ENCODE peak calls at places on chromosomes 11 and 22, in ten cellular contexts. B is SK-N-SH, T is GM12891, I is Panc1, G is HCT116, N is prostate gland, M is spleen, H is HL-60, C is GM12892, A is GM23338. W is an unnamed sample.

GRCh38 chr11:93526691-93527583 is 16.3 kb downstream of the SMCO4 start:
- DNase-seq in A (no peak), N (no peak), M (no peak), B (no peak), C (no peak), T (no peak), G (no peak), I (no peak), H (no peak), W (no peak)

GRCh38 chr11:92022499-92022898 is 202.1 kb upstream of the FAT3 start:
- DNase-seq in H (no peak), A (no peak), C (no peak), G (no peak), B (no peak), N (no peak), T (no peak), M (no peak), I (no peak), W (no peak)

GRCh38 chr11:40513281-40513680 is 946.2 kb downstream of the LRRC4C start:
- DNase-seq in G (no peak), I (no peak), C (no peak), N (no peak), H (no peak), A (no peak), T (no peak), M (no peak), B (no peak), W (no peak)

GRCh38 chr11:6660712-6661111 is 5.1 kb upstream of the DCHS1 start:
- DNase-seq in H (no peak), G (no peak), T (no peak), I (no peak), C (no peak), B (no peak), M (no peak), N (no peak), A (no peak), W (no peak)

GRCh38 chr11:2096001-2096918 is 42.9 kb downstream of the IGF2 start:
- DNase-seq in H (no peak), A (no peak), T (no peak), M (peak), N (no peak), I (no peak), C (no peak), B (no peak), G (no peak), W (no peak)

GRCh38 chr11:109960831-109961230 is 132.4 kb upstream of the ZC3H12C start:
- DNase-seq in H (no peak), I (no peak), B (no peak), M (no peak), T (no peak), A (peak), N (no peak), C (no peak), G (no peak), W (no peak)

GRCh38 chr22:42270178-42270511 is 308 bp downstream of the TCF20 start:
- DNase-seq in C (no peak), B (no peak), G (peak), H (peak), T (no peak), N (no peak), I (no peak), A (peak), M (no peak), W (no peak)

GRCh38 chr11:118657709-118658108 is 21.7 kb downstream of the TREH start:
- DNase-seq in G (no peak), M (peak), A (no peak), T (no peak), B (no peak), H (no peak), C (no peak), I (no peak), N (no peak), W (no peak)

GRCh38 chr11:60870733-60871377 is 3.5 kb downstream of the ZP1 start:
- DNase-seq in C (no peak), G (no peak), T (no peak), A (no peak), H (no peak), I (no peak), N (no peak), M (peak), B (no peak), W (no peak)

GRCh38 chr11:2581151-2581930 is 118.5 kb downstream of the KCNQ1OT1 start:
- DNase-seq in N (no peak), A (no peak), M (peak), T (no peak), H (no peak), B (peak), G (no peak), I (no peak), C (peak), W (peak)

GRCh38 chr11:119100960-119101349 is 698 bp downstream of the DPAGT1 start:
- DNase-seq in M (peak), G (no peak), B (no peak), I (no peak), A (peak), N (no peak), H (no peak), C (no peak), T (no peak), W (no peak)

GRCh38 chr22:36110306-36110791 is 50.2 kb downstream of the APOL3 start:
- DNase-seq in G (no peak), B (no peak), H (no peak), M (no peak), A (peak), N (no peak), C (no peak), T (no peak), I (no peak), W (no peak)

GRCh38 chr11:67523556-67524479 is 572 bp upstream of the CABP2 start:
- DNase-seq in N (no peak), C (no peak), M (peak), H (no peak), T (no peak), A (no peak), I (no peak), G (no peak), B (no peak), W (no peak)

GRCh38 chr11:7651700-7652099 is 21.6 kb downstream of the CYB5R2 start:
- DNase-seq in H (no peak), A (no peak), G (no peak), N (no peak), C (no peak), B (no peak), M (no peak), I (no peak), T (no peak), W (no peak)

GRCh38 chr11:86062719-86063118 is 6.2 kb downstream of the PICALM start:
- DNase-seq in M (no peak), B (no peak), A (peak), C (no peak), I (no peak), N (no peak), H (no peak), G (no peak), T (no peak), W (no peak)

GRCh38 chr11:15091175-15091574 is 17.8 kb downstream of the CALCB start:
- DNase-seq in H (no peak), B (no peak), C (no peak), N (no peak), G (no peak), A (no peak), T (no peak), I (no peak), M (no peak), W (no peak)

GRCh38 chr11:61126266-61126665 is 24.0 kb downstream of the CD5 start:
- DNase-seq in A (no peak), H (no peak), G (no peak), B (peak), N (no peak), C (no peak), M (no peak), I (no peak), T (no peak), W (no peak)

GRCh38 chr11:64859542-64860414 is 15.3 kb upstream of the CDC42BPG start:
- DNase-seq in M (peak), A (no peak), G (no peak), N (no peak), H (peak), B (no peak), I (no peak), T (peak), C (peak), W (no peak)

GRCh38 chr11:27234043-27234668 is 128.9 kb downstream of the CCDC34 start:
- DNase-seq in A (no peak), B (no peak), I (no peak), G (no peak), C (peak), N (no peak), M (peak), T (peak), H (peak), W (no peak)

GRCh38 chr22:44289429-44290171 is 23.2 kb downstream of the SHISAL1 start:
- DNase-seq in H (no peak), B (peak), M (no peak), A (no peak), I (no peak), T (no peak), C (no peak), N (no peak), G (no peak), W (no peak)

GRCh38 chr11:57342702-57343101 is 4.5 kb downstream of the P2RX3 start:
- DNase-seq in C (no peak), T (no peak), M (peak), I (no peak), H (no peak), A (no peak), G (no peak), N (no peak), B (no peak), W (no peak)

GRCh38 chr11:125315088-125315740 is 150.7 kb downstream of the PKNOX2 start:
- DNase-seq in B (peak), T (no peak), G (no peak), H (no peak), N (no peak), A (peak), M (no peak), C (no peak), I (no peak), W (peak)

GRCh38 chr11:13761250-13761649 is 92.8 kb downstream of the FAR1 start:
- DNase-seq in B (no peak), N (no peak), G (no peak), H (no peak), C (no peak), M (no peak), A (no peak), T (no peak), I (no peak), W (no peak)

GRCh38 chr11:114330373-114330772 is 34.2 kb downstream of the NNMT start:
- DNase-seq in G (no peak), I (no peak), A (no peak), M (no peak), N (no peak), B (no peak), H (no peak), T (no peak), C (no peak), W (no peak)

GRCh38 chr11:65504671-65505433 is 6.0 kb downstream of the MALAT1 start:
- DNase-seq in T (no peak), M (no peak), C (no peak), I (no peak), G (no peak), B (no peak), N (no peak), A (no peak), H (no peak), W (no peak)

GRCh38 chr22:46073683-46074504 is 76.4 kb upstream of the PPARA start:
- DNase-seq in T (no peak), G (no peak), B (no peak), N (no peak), A (no peak), I (no peak), H (no peak), M (peak), C (no peak), W (peak)

GRCh38 chr22:29784451-29785361 is 17.5 kb downstream of the UQCR10 start:
- DNase-seq in C (no peak), B (no peak), G (no peak), I (no peak), H (no peak), M (no peak), N (no peak), T (no peak), A (no peak), W (peak)

GRCh38 chr11:75633409-75634011 is 35.3 kb downstream of the MAP6 start:
- DNase-seq in N (no peak), C (no peak), B (no peak), G (no peak), H (no peak), A (peak), M (no peak), T (no peak), I (no peak), W (no peak)

GRCh38 chr11:62472063-62472884 is 53.4 kb downstream of the SCGB1A1 start:
- DNase-seq in N (no peak), T (no peak), I (no peak), H (peak), G (peak), B (peak), M (no peak), C (no peak), A (no peak), W (no peak)

GRCh38 chr22:17734197-17734596 is 40.1 kb downstream of the BID start:
- DNase-seq in T (no peak), M (no peak), C (no peak), B (no peak), I (no peak), A (no peak), G (no peak), N (no peak), H (peak), W (no peak)

GRCh38 chr22:45454260-45454659 is 40.8 kb downstream of the RIBC2 start:
- DNase-seq in B (no peak), G (no peak), N (no peak), A (no peak), M (no peak), C (no peak), I (no peak), H (no peak), T (no peak), W (no peak)

GRCh38 chr11:4072668-4073285 is 21.8 kb upstream of the RRM1 start:
- DNase-seq in M (no peak), I (peak), C (peak), A (peak), G (peak), N (peak), H (no peak), T (peak), B (peak), W (peak)

GRCh38 chr11:113474362-113475159 is 637 bp downstream of the DRD2 start:
- DNase-seq in M (no peak), I (no peak), G (no peak), B (peak), A (peak), T (peak), C (peak), N (peak), H (no peak), W (peak)

GRCh38 chr11:130389315-130389935 is 39.0 kb downstream of the ADAMTS8 start:
- DNase-seq in T (no peak), I (no peak), A (no peak), M (peak), G (no peak), B (no peak), H (no peak), N (no peak), C (no peak), W (no peak)

GRCh38 chr22:41636467-41636866 is 15.4 kb downstream of the XRCC6 start:
- DNase-seq in T (no peak), H (no peak), I (no peak), M (no peak), B (no peak), C (no peak), G (no peak), A (no peak), N (peak), W (no peak)

GRCh38 chr11:46183819-46184218 is 62.6 kb upstream of the PHF21A start:
- DNase-seq in H (no peak), A (no peak), T (no peak), G (no peak), M (no peak), B (no peak), I (no peak), C (no peak), N (no peak), W (no peak)

GRCh38 chr22:40310081-40310770 is 36.1 kb upstream of the ADSL start:
- DNase-seq in H (no peak), T (no peak), G (no peak), A (no peak), C (no peak), I (no peak), N (no peak), M (no peak), B (no peak), W (no peak)
- TF ChIP-seq POLR2AphosphoS5 in H (no peak), T (no peak), G (no peak), A (no peak), C (no peak), I (no peak), N (no peak), M (no peak), B (peak), W (peak)

DNA sequence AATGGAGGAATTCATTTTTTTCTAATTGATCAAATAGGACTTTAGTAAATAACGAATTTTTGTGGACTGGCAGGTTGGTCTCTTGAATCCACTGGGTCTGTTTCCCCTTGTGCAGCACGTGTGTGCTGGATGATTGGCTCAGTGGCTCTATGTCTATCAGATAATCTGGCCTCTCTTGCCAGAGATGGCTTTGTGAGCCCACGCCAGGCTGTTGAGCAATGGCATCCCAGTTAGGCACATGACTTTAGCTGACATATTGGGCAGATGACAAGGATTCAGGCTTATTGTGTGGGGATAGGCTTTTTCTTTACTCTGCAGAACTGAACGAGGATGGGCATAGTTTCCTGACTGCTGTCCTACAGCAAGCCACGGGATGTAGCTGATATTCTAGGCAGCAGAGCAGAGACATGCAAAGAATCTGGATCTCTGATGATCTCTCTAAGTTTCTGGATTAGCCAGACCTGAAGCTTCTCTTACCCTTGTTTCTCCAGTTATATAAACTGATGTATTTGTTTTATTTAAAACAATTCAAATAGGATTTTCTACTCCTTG is 144.9 kb downstream of the ARHGAP42 start:
- DNase-seq in I (no peak), M (no peak), A (no peak), H (no peak), B (no peak), T (no peak), N (no peak), C (no peak), G (no peak), W (no peak)
- TF ChIP-seq POLR2AphosphoS5 in I (no peak), M (no peak), A (no peak), H (no peak), B (no peak), T (no peak), N (no peak), C (no peak), G (no peak), W (no peak)

GRCh38 chr11:995752-996420 is 40.6 kb downstream of the MUC6 start:
- DNase-seq in H (no peak), I (no peak), C (peak), T (peak), B (no peak), M (no peak), G (no peak), N (no peak), A (no peak), W (no peak)
- TF ChIP-seq POLR2AphosphoS5 in H (no peak), I (no peak), C (no peak), T (no peak), B (no peak), M (no peak), G (no peak), N (no peak), A (no peak), W (no peak)

DNA sequence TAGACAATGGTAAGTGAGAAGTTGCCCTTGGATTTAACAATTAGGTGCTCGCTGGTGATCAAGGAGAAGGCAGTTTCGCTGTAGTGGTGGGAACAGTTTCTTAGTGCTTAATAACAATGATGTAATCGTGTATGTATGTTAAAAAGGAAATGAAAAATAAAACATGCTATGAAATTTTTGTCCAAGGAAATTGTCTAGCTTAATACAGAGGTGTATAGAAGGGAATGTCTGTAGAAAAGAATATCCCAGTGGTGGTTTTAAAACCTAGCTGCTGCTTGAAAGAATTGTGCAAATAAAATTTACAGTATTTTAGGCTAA is 53.1 kb downstream of the SWAP70 start:
- DNase-seq in C (no peak), I (no peak), T (no peak), H (no peak), N (no peak), M (no peak), B (no peak), G (no peak), A (no peak), W (no peak)
- TF ChIP-seq POLR2AphosphoS5 in C (no peak), I (no peak), T (no peak), H (no peak), N (no peak), M (no peak), B (no peak), G (no peak), A (no peak), W (no peak)